ENCODE peak calls at places on chromosomes 12 and 14, in six cellular contexts. D is sigmoid colon, W is thoracic aorta, N is AG04449, A is IMR-90, X is tibial artery. Y is an unnamed sample.

GRCh38 chr12:120916561-120916960 is 12.4 kb upstream of the SPPL3 start:
- DNase-seq in W (no peak), N (no peak), X (no peak), D (no peak), A (no peak), Y (no peak)

GRCh38 chr12:52539024-52539820 is 13.7 kb downstream of the KRT71 start:
- DNase-seq in D (no peak), A (peak; percentile 20), X (no peak), W (no peak), N (peak; percentile 44), Y (peak; percentile 36)

GRCh38 chr12:10717410-10717809 is 5.7 kb downstream of the YBX3 start:
- DNase-seq in W (no peak), N (no peak), X (no peak), A (peak; percentile 28), D (no peak), Y (peak; percentile 13)

GRCh38 chr12:91274886-91275285 is 92.3 kb upstream of the DCN start:
- DNase-seq in X (no peak), W (no peak), A (peak; percentile 84), N (peak; percentile 37), D (no peak), Y (peak; percentile 75)

GRCh38 chr12:47744005-47744651 is 14.6 kb downstream of the RAPGEF3 start:
- DNase-seq in X (no peak), W (no peak), D (no peak), A (no peak), N (no peak), Y (no peak)

GRCh38 chr12:132365226-132365625 is 35.8 kb upstream of the GALNT9 start:
- DNase-seq in X (no peak), A (no peak), N (no peak), W (no peak), D (no peak), Y (no peak)

GRCh38 chr14:68637106-68638021 is 155.5 kb downstream of the ZFP36L1 start:
- DNase-seq in D (peak; percentile 85), A (peak; percentile 58), W (no peak), X (no peak), N (no peak), Y (no peak)

GRCh38 chr14:79514700-79515099 is 696.6 kb downstream of the DIO2 start:
- DNase-seq in W (no peak), X (no peak), D (no peak), A (peak; percentile 73), N (peak; percentile 66), Y (no peak)

GRCh38 chr14:99274346-99275221 is 2.6 kb upstream of the BCL11B start:
- DNase-seq in D (no peak), N (no peak), X (peak; percentile 53), W (no peak), A (peak; percentile 37), Y (peak; percentile 69)

GRCh38 chr12:109880049-109880931 is at the start of gene GLTP:
- DNase-seq in N (no peak), A (peak; percentile 63), X (peak; percentile 77), D (peak; percentile 89), W (peak; percentile 20), Y (no peak)

GRCh38 chr12:14111230-14111865 is 129.9 kb upstream of the GRIN2B start:
- DNase-seq in A (no peak), W (no peak), X (no peak), N (no peak), D (no peak), Y (peak; percentile 13)

GRCh38 chr14:92599786-92600185 is 86.2 kb downstream of the RIN3 start:
- DNase-seq in W (no peak), D (no peak), X (no peak), A (peak; percentile 10), N (no peak), Y (no peak)

GRCh38 chr14:67485501-67486095 is 2.9 kb downstream of the TMEM229B start:
- DNase-seq in W (no peak), X (no peak), N (no peak), A (no peak), D (no peak), Y (no peak)

GRCh38 chr12:21906919-21907642 is 34.1 kb downstream of the ABCC9 start:
- DNase-seq in X (no peak), D (no peak), A (peak; percentile 42), W (no peak), N (no peak), Y (no peak)

GRCh38 chr12:9820281-9820930 is 6.9 kb upstream of the KLRF1 start:
- DNase-seq in A (no peak), X (no peak), D (no peak), W (no peak), N (no peak), Y (no peak)

GRCh38 chr12:60191676-60192359 is 596.0 kb downstream of the SLC16A7 start:
- DNase-seq in D (no peak), N (no peak), W (no peak), X (no peak), A (peak; percentile 64), Y (no peak)

GRCh38 chr14:100392266-100392850 is 69.2 kb downstream of the SLC25A47 start:
- DNase-seq in A (peak; percentile 44), D (no peak), W (no peak), N (no peak), X (no peak), Y (no peak)

GRCh38 chr12:93073324-93073723 is 144.2 kb upstream of the EEA1 start:
- DNase-seq in N (no peak), X (no peak), D (no peak), A (no peak), W (no peak), Y (no peak)

GRCh38 chr14:100965296-100965695 is 61.8 kb upstream of the RTL1 start:
- DNase-seq in N (no peak), A (no peak), X (no peak), D (no peak), W (no peak), Y (no peak)

GRCh38 chr12:51242150-51242549 is 3.5 kb downstream of the DAZAP2 start:
- DNase-seq in X (peak; percentile 29), A (no peak), N (no peak), W (no peak), D (peak; percentile 73), Y (no peak)

GRCh38 chr14:104435147-104436046 is 144.2 kb upstream of the C14orf180 start:
- DNase-seq in N (no peak), X (no peak), D (peak; percentile 58), W (no peak), A (no peak), Y (no peak)

GRCh38 chr14:38391334-38391733 is 135.4 kb upstream of the CLEC14A start:
- DNase-seq in A (peak; percentile 59), X (no peak), W (no peak), D (no peak), N (no peak), Y (no peak)

GRCh38 chr12:115319641-115320040 is 635.7 kb upstream of the TBX3 start:
- DNase-seq in W (no peak), A (no peak), N (no peak), D (no peak), X (no peak), Y (no peak)

GRCh38 chr14:76333664-76334063 is 42.3 kb upstream of the ESRRB start:
- DNase-seq in X (no peak), W (no peak), D (peak; percentile 3), A (no peak), N (no peak), Y (no peak)

GRCh38 chr14:76329150-76329881 is 46.6 kb upstream of the ESRRB start:
- DNase-seq in N (no peak), W (no peak), X (no peak), A (no peak), D (peak; percentile 59), Y (no peak)

GRCh38 chr14:76330411-76331327 is 45.3 kb upstream of the ESRRB start:
- DNase-seq in W (no peak), N (no peak), A (no peak), D (peak; percentile 50), X (no peak), Y (no peak)

GRCh38 chr14:76329951-76330350 is 46.0 kb upstream of the ESRRB start:
- DNase-seq in N (no peak), D (peak; percentile 25), X (no peak), W (no peak), A (no peak), Y (no peak)

DNA sequence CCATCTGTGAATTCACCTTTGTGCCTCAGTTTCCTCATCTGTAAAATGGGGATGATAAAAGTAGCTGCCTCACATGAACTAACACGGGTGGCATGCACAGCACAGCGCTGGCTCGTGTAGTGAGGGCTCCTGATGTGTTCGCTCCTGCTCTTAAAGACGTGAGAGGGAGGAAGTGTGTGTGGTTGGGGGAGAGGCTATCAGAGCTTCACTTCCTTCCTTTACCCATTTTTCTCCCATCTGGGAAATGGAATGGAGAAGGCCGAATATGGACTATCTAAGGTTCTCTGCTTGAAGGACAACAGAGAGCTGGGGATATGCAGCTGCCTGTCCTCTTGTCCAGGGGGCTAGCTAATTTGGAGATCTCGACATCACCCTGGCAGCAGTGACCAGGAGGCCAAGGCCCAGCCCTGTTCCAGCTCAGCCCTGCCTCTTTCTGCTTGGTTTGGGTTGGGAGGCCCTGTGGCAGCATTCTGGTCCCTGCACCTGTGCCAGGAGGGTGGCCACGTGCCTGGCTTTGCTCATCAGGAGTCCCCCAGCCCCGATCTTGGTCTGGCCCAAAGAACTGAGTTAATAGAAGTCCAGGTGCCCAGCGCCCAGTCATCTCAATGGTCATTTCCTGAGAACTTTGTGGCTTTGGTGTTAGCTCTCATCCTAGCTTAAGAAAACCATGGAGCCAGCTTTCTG is 44.5 kb upstream of the ESRRB start:
- DNase-seq in X (no peak), W (no peak), D (peak; percentile 54), N (no peak), A (no peak), Y (no peak)
- H3K4me3 ChIP-seq in X (no peak overlapping the region), W (no peak overlapping the region), D (no peak overlapping the region), N (no peak overlapping the region), A (no peak overlapping the region), Y (no peak overlapping the region)

GRCh38 chr14:31029016-31029970 is 3.1 kb upstream of the STRN3 start:
- DNase-seq in N (no peak), A (no peak), D (no peak), W (no peak), X (no peak), Y (no peak)
- H3K4me3 ChIP-seq in N (no peak overlapping the region), A (no peak overlapping the region), D (no peak overlapping the region), W (no peak overlapping the region), X (no peak overlapping the region), Y (no peak overlapping the region)

DNA sequence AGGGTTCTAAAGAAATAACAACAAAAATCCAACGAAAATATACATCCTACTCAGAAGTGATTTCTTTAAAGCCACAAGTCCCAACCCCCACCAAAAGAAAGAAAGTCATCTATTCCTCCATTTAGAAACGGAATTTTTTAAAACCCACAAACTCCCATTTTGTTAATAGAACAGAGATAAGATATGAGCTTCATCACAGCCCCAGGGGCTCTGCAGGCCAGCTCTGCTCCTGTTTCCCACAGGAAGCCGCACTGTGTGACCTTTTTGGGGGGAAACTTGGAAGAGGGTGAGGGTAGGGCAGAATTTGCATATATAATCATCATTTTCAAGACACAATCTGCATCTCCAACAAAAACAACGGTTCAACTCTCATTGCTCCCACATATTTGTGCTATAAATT is 2.8 kb downstream of the FBXL14 start:
- DNase-seq in N (no peak), A (peak; percentile 59), W (no peak), D (no peak), X (no peak), Y (no peak)
- H3K4me3 ChIP-seq in N (peak overlapping the region; percentile 54), A (peak overlapping the region; percentile 8), W (peak overlapping the region; percentile 83), D (no peak overlapping the region), X (peak overlapping the region; percentile 96), Y (no peak overlapping the region)

DNA sequence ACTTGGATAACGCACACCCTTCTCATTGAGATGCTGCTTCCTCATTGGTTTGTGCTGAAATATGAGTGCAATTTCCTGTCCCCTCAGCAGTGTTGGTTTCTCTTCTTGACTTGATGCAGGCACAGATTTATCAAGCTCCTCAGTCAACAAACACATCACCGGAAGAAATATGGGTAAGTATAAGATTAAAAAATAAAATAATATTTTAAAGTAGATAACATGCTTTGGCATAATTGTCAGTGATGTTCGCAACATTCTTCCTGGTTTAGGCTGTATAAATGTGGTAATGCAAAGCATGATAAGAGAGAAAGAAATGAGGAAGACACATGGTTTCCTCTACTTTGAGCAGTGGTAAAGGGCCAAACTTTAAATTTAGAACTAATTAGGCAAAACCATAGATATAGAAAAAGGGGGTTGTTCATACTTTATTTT is at the start of gene GPR65:
- DNase-seq in X (no peak), W (no peak), D (no peak), N (no peak), A (no peak), Y (no peak)
- H3K4me3 ChIP-seq in X (no peak within 1 kb of the TSS), W (peak within 1 kb of the TSS; percentile 24), D (no peak within 1 kb of the TSS), N (no peak within 1 kb of the TSS), A (no peak within 1 kb of the TSS), Y (no peak within 1 kb of the TSS)

Y was measured in LNCaP clone FGC.